ENCODE peak calls at places on chromosomes 4 and X, in ten cellular contexts. A, L, O, P, S, K, Q, Z, N and E are unnamed samples.
A peak's percentile ranks its signal among the peaks of the same experiment; 100 is the strongest.

GRCh38 chr4:178599521-178599920 is 1157.3 kb upstream of the AGA start:
- DNase-seq in S (no peak), L (no peak), O (no peak), N (no peak), K (no peak), P (no peak), A (no peak), Q (no peak), Z (no peak), E (no peak)

GRCh38 chr4:182642831-182643230 is 274.4 kb downstream of the DCTD start:
- DNase-seq in Z (no peak), K (peak; percentile 40), S (no peak), A (no peak), Q (no peak), N (peak; percentile 15), O (no peak), L (no peak), P (no peak), E (no peak)

GRCh38 chrX:103782640-103783039 is 6.0 kb downstream of the PLP1 start:
- DNase-seq in L (no peak), N (no peak), K (no peak), P (no peak), O (no peak), S (no peak), Q (no peak), Z (no peak), A (peak; percentile 44), E (no peak)

GRCh38 chr4:37825943-37826281 is 574 bp upstream of the PGM2 start:
- DNase-seq in K (peak; percentile 83), L (no peak), Z (no peak), P (no peak), Q (no peak), N (no peak), O (no peak), A (peak; percentile 12), S (no peak), E (no peak)

GRCh38 chr4:1205641-1206298 is 33.4 kb upstream of the SPON2 start:
- DNase-seq in K (no peak), L (no peak), Q (peak; percentile 75), N (no peak), S (no peak), Z (no peak), O (no peak), P (no peak), A (no peak), E (no peak)

GRCh38 chrX:40727599-40728252 is 7.6 kb downstream of the MED14 start:
- DNase-seq in P (no peak), N (peak; percentile 23), Z (no peak), K (no peak), S (no peak), L (no peak), A (no peak), O (no peak), Q (no peak), E (no peak)

GRCh38 chr4:82201805-82202636 is 171.8 kb downstream of the HNRNPD start:
- DNase-seq in S (peak; percentile 12), P (peak; percentile 52), A (peak; percentile 63), K (peak; percentile 81), Z (no peak), N (peak; percentile 22), L (no peak), Q (no peak), O (no peak), E (peak; percentile 47)

GRCh38 chr4:121900132-121900983 is 30.1 kb upstream of the BBS7 start:
- DNase-seq in A (peak; percentile 62), K (peak; percentile 88), Q (no peak), S (no peak), O (peak; percentile 11), Z (no peak), N (peak; percentile 59), P (peak; percentile 57), L (peak; percentile 26), E (peak; percentile 59)

GRCh38 chrX:115892056-115892708 is 278.4 kb upstream of the AGTR2 start:
- DNase-seq in S (no peak), P (no peak), L (no peak), Z (no peak), K (no peak), N (no peak), A (no peak), Q (no peak), O (no peak), E (no peak)